ENCODE peak calls at places on chromosomes 13 and 19, in nine cellular contexts. E is osteocyte, U is astrocyte of the cerebellum, V is HepG2, D is AG09309, X is AG10803, I is K562, Y is A673, N is AG09319. C is an unnamed sample.

GRCh38 chr19:56162258-56162657 is 13.6 kb upstream of the GALP start:
- DNase-seq in Y (no peak), D (no peak), N (no peak), E (no peak), I (no peak), V (no peak), X (no peak), U (no peak), C (no peak)

GRCh38 chr13:72537400-72537780 is 190.0 kb downstream of the MZT1 start:
- DNase-seq in I (no peak), D (no peak), V (peak; percentile 16), X (no peak), U (no peak), N (no peak), E (no peak), Y (no peak), C (no peak)

GRCh38 chr13:47904239-47904638 is 96.8 kb downstream of the SUCLA2 start:
- DNase-seq in E (no peak), V (no peak), Y (no peak), D (no peak), N (no peak), X (no peak), I (peak; percentile 29), U (no peak), C (no peak)

GRCh38 chr13:46359731-46360130 is 27.3 kb downstream of the RUBCNL start:
- DNase-seq in N (no peak), D (peak; percentile 59), Y (no peak), V (no peak), I (no peak), E (no peak), X (peak; percentile 80), U (no peak), C (no peak)

GRCh38 chr13:66927562-66927961 is 302.6 kb downstream of the PCDH9 start:
- DNase-seq in I (no peak), E (no peak), N (no peak), U (no peak), X (no peak), Y (no peak), V (no peak), D (no peak), C (no peak)

GRCh38 chr19:39030854-39031367 is 1.4 kb downstream of the FBXO27 start:
- DNase-seq in D (no peak), V (peak; percentile 84), U (no peak), N (no peak), X (no peak), I (no peak), E (no peak), Y (no peak), C (no peak)

GRCh38 chr13:60944863-60945262 is 470.8 kb downstream of the PCDH20 start:
- DNase-seq in D (no peak), Y (no peak), V (no peak), N (no peak), E (no peak), U (no peak), X (no peak), I (no peak), C (no peak)

GRCh38 chr13:64078480-64078936 is 2662.9 kb upstream of the PCDH20 start:
- DNase-seq in Y (no peak), I (no peak), V (peak; percentile 1), X (no peak), E (no peak), U (no peak), D (no peak), N (no peak), C (no peak)

GRCh38 chr13:24684600-24684998 is 4.4 kb downstream of the ATP12A start:
- DNase-seq in U (peak; percentile 35), X (peak; percentile 33), V (no peak), D (no peak), I (no peak), Y (peak; percentile 71), E (no peak), N (no peak), C (peak; percentile 60)

GRCh38 chr13:95948646-95949045 is 104.6 kb downstream of the UGGT2 start:
- DNase-seq in D (no peak), N (no peak), X (peak; percentile 5), Y (peak; percentile 83), V (no peak), E (no peak), I (no peak), U (peak; percentile 13), C (no peak)

GRCh38 chr19:47419037-47419783 is at the start of gene MEIS3:
- DNase-seq in U (no peak), D (no peak), E (no peak), X (no peak), V (no peak), I (peak; percentile 61), N (no peak), Y (peak; percentile 20), C (no peak)

GRCh38 chr19:52453324-52454094 is at the start of gene ZNF578:
- DNase-seq in X (peak; percentile 84), U (peak; percentile 42), V (no peak), I (peak; percentile 64), D (peak; percentile 43), E (no peak), N (peak; percentile 39), Y (peak; percentile 75), C (peak; percentile 65)

GRCh38 chr19:11098861-11099260 is 9.6 kb downstream of the LDLR start:
- DNase-seq in E (no peak), V (no peak), D (no peak), X (no peak), Y (no peak), U (no peak), N (no peak), I (no peak), C (no peak)

GRCh38 chr19:34838248-34838647 is 65.2 kb upstream of the ZNF599 start:
- DNase-seq in D (no peak), V (peak; percentile 15), X (no peak), Y (peak; percentile 22), E (peak; percentile 56), N (no peak), I (peak; percentile 28), U (no peak), C (no peak)

DNA sequence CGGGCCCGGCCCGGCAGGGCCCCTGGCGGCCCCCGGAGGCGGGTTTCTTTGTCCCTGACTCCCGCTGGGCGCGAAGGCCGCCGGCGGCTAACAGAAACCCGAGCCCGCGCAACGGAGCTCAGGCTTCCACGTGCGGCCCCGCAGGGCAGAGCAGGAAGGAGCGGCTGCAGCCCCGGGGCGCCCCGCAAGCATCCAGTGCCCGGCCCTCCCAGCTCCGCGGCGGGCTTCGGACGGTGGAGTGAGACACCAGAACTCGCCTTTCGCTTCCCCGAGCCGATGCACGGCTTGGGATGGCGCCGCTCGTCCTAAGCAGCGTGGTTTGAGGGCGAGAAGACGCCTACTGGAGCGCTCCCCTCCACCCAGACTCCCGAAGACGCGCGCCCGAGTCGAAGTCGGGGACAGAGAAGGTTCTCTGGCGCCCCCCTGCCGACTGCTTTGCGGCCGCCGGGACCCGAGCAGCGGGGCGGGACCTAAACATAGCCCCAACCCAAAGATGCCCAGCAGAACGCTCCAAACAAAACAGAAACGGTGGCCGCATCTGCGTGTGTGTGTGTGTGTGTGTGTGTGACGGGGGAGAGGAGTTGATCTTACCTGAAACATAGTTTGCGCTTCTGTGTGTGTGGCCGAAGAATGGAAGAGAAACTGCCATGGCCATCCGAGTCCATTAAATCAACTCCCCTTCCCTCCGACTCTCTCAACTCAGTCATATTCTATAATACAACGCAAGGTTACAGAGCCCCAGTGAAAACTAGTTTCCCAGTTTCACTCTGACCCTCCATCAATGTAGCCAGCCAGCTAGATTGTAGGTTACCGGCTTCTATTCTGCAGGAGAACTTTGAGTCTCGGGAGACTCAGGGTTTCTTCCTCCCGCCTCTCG is 629 bp upstream of the FGF9 start:
- DNase-seq in V (no peak), Y (peak; percentile 61), E (no peak), U (no peak), D (no peak), I (peak; percentile 51), N (no peak), X (peak; percentile 38), C (peak; percentile 52)
- TF ChIP-seq CTCF in V (peak; percentile 39), Y (peak; percentile 30), E (peak; percentile 23), U (no peak), D (no peak), I (no peak), N (peak; percentile 19), X (no peak), C (no peak)

DNA sequence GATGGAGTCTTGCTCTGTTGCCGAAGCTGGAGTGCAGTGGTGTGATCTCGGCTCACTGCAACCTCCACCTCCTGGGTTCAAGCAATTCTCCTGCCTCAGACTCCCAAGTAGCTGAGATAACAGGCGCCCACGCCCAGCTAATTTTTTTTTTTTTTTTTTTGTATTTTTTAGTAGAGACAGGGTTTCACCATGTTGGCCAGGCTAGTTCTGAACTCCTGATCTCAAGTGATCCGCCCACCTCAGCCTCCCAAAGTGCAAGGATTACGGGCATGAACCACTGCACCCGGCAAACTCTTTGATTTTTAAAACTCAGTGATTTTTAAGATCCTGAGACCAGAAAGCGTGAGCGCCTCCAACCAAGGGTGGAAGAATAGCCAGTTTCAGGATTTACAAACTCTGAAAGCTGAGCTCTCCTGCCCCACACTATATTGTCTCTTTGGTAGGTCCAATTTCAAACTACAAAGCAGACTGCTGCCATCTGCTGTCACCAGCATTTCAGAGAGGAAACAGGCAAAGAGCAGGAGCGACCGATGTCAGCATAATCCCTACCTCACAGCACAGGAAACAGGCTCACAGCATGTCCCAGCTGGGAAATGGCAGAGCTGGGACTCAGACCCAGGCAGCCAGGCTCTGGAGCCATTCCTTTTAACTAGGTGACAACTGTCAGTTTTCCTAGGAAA is 9.2 kb downstream of the NOSIP start:
- DNase-seq in U (no peak), Y (peak; percentile 92), D (no peak), I (no peak), N (no peak), E (no peak), X (no peak), V (peak; percentile 76), C (no peak)
- TF ChIP-seq CTCF in U (no peak), Y (peak; percentile 62), D (peak; percentile 11), I (peak; percentile 59), N (no peak), E (no peak), X (no peak), V (peak; percentile 83), C (no peak)

DNA sequence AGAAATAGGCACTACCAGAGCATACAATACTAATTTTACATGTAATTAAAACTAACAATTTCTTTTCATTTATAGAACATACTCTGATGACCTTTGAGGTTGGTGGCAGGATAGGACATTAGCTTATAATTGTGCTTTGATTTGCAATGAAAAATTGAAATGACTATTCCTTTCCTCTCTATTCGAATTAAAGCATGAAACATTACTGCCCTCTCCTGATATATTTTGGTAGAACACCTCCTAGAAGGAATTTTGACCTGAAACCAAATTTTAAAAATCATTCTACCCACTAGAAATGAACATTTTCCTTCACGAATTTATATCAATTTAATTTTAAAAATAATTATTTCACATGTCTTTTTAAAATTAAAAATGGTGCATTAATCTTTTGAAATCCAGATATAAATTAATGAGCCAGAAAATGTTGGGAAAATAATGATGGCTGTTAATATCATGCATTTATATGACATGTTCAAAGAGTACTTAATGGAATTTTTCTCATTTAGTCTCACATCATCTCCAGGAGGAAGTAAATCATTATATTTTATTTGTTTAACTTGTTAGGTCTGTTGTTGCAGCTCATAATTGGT is 556.3 kb upstream of the ARGLU1 start:
- DNase-seq in I (no peak), D (no peak), Y (peak; percentile 22), E (no peak), N (no peak), V (peak; percentile 18), X (peak; percentile 17), U (peak; percentile 11), C (no peak)
- TF ChIP-seq CTCF in I (peak; percentile 19), D (peak; percentile 34), Y (peak; percentile 60), E (peak; percentile 68), N (peak; percentile 36), V (peak; percentile 48), X (peak; percentile 64), U (peak; percentile 36), C (no peak)

DNA sequence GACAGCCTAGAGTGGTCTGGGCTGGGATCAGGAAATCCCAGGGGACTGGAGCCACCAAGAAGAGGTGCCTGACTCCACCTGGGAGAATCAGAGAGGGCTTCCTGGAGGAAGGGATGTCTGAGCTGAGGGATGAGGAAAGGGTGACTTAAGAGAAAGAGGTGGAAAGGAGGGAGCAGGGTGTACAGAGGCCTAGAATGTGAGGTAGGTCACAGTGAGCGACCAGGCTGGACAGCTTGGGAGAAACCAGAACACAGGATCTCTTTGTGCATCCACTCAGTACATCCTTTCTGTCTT is 1.0 kb downstream of the TBCB start:
- DNase-seq in V (no peak), Y (no peak), U (no peak), E (no peak), I (no peak), D (no peak), X (no peak), N (no peak), C (no peak)
- TF ChIP-seq CTCF in V (no peak), Y (no peak), U (no peak), E (no peak), I (no peak), D (no peak), X (no peak), N (no peak), C (no peak)